ENCODE peak calls at places on chromosome 9, in six cellular contexts. One of them, this sample, is unnamed.
A peak's percentile ranks its signal among the peaks of the same experiment; 100 is the strongest.

GRCh38 chr9:88075966-88076285 is 62.3 kb downstream of the SPATA31C2 start:
- DNase-seq in RWPE1: peak; percentile 23
- DNase-seq in gastrocnemius medialis: no peak
- DNase-seq in adrenal gland: no peak
- DNase-seq in brain microvascular endothelial cell: peak; percentile 15
- DNase-seq in H1: no peak
- DNase-seq in this sample: no peak

GRCh38 chr9:82991684-82992083 is 71.3 kb downstream of the RASEF start:
- DNase-seq in RWPE1: no peak
- DNase-seq in gastrocnemius medialis: no peak
- DNase-seq in adrenal gland: no peak
- DNase-seq in brain microvascular endothelial cell: peak; percentile 7
- DNase-seq in H1: no peak
- DNase-seq in this sample: no peak

GRCh38 chr9:86713456-86713855 is 233.8 kb downstream of the GAS1 start:
- DNase-seq in RWPE1: no peak
- DNase-seq in gastrocnemius medialis: no peak
- DNase-seq in adrenal gland: no peak
- DNase-seq in brain microvascular endothelial cell: no peak
- DNase-seq in H1: no peak
- DNase-seq in this sample: no peak

GRCh38 chr9:72315510-72316287 is 49.3 kb downstream of the ZFAND5 start:
- DNase-seq in RWPE1: no peak
- DNase-seq in gastrocnemius medialis: peak; percentile 90
- DNase-seq in adrenal gland: no peak
- DNase-seq in brain microvascular endothelial cell: no peak
- DNase-seq in H1: no peak
- DNase-seq in this sample: no peak

GRCh38 chr9:109114670-109115069 is 5.1 kb downstream of the TMEM245 start:
- DNase-seq in RWPE1: peak; percentile 70
- DNase-seq in gastrocnemius medialis: no peak
- DNase-seq in adrenal gland: no peak
- DNase-seq in brain microvascular endothelial cell: no peak
- DNase-seq in H1: no peak
- DNase-seq in this sample: no peak

GRCh38 chr9:128724744-128725211 is 851 bp upstream of the ZDHHC12 start:
- DNase-seq in RWPE1: peak; percentile 90
- DNase-seq in gastrocnemius medialis: peak; percentile 28
- DNase-seq in adrenal gland: peak; percentile 83
- DNase-seq in brain microvascular endothelial cell: peak; percentile 68
- DNase-seq in H1: peak; percentile 84
- DNase-seq in this sample: peak; percentile 77

GRCh38 chr9:127642047-127642740 is 30.1 kb downstream of the STXBP1 start:
- DNase-seq in RWPE1: no peak
- DNase-seq in gastrocnemius medialis: no peak
- DNase-seq in adrenal gland: no peak
- DNase-seq in brain microvascular endothelial cell: no peak
- DNase-seq in H1: no peak
- DNase-seq in this sample: no peak

GRCh38 chr9:101397746-101398334 is 578 bp downstream of the MRPL50 start:
- DNase-seq in RWPE1: no peak
- DNase-seq in gastrocnemius medialis: no peak
- DNase-seq in adrenal gland: no peak
- DNase-seq in brain microvascular endothelial cell: no peak
- DNase-seq in H1: no peak
- DNase-seq in this sample: no peak

GRCh38 chr9:115008536-115008935 is 78.1 kb upstream of the TNFSF8 start:
- DNase-seq in RWPE1: peak; percentile 69
- DNase-seq in gastrocnemius medialis: no peak
- DNase-seq in adrenal gland: peak; percentile 31
- DNase-seq in brain microvascular endothelial cell: peak; percentile 89
- DNase-seq in H1: no peak
- DNase-seq in this sample: no peak

GRCh38 chr9:37156781-37157356 is 36.5 kb downstream of the ZCCHC7 start:
- DNase-seq in RWPE1: no peak
- DNase-seq in gastrocnemius medialis: no peak
- DNase-seq in adrenal gland: no peak
- DNase-seq in brain microvascular endothelial cell: peak; percentile 52
- DNase-seq in H1: no peak
- DNase-seq in this sample: no peak

GRCh38 chr9:134868751-134869553 is 11.7 kb upstream of the FCN2 start:
- DNase-seq in RWPE1: no peak
- DNase-seq in gastrocnemius medialis: no peak
- DNase-seq in adrenal gland: no peak
- DNase-seq in brain microvascular endothelial cell: no peak
- DNase-seq in H1: no peak
- DNase-seq in this sample: no peak

GRCh38 chr9:18920141-18920611 is 112.8 kb downstream of the SAXO1 start:
- DNase-seq in RWPE1: no peak
- DNase-seq in gastrocnemius medialis: no peak
- DNase-seq in adrenal gland: no peak
- DNase-seq in brain microvascular endothelial cell: no peak
- DNase-seq in H1: no peak
- DNase-seq in this sample: no peak

DNA sequence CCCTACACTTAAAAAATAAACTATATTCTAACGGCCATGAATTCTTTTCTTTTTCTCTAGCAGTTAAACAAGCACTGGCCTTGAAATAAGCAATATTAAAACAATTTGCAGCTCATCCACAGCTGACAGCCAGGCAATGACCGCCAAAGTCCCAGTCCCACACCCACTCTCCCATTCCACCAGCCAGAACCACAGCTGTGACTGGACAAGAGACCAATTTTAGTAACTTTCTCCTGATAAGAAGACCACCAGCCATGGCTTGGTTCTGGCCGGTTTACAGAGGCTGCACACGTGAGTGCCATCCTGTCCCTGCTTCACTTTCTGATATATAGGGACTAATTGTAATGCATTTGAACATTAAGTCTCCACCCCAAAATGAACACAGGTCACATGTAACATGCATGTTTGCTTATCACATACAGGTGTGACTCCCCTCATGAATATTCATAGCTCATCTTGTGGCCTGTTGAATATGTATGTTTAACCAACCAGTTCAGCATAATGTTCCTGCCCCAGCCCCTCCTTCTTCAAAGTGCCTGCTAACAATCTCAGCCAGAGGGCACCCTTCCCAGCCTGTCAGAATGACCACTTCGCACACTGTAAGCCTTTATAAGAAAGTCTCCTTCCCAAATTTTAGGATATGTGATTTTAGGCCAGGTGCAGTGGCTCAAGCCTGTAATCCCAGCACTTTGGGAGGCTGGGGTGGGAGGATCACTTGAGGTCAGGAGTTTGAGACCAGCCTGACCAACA is 23.9 kb upstream of the FANCC start:
- DNase-seq in RWPE1: no peak
- DNase-seq in gastrocnemius medialis: no peak
- DNase-seq in adrenal gland: no peak
- DNase-seq in brain microvascular endothelial cell: no peak
- DNase-seq in H1: no peak
- DNase-seq in this sample: no peak
- TF ChIP-seq CTCF in RWPE1: no peak
- TF ChIP-seq CTCF in gastrocnemius medialis: no peak
- TF ChIP-seq CTCF in adrenal gland: no peak
- TF ChIP-seq CTCF in brain microvascular endothelial cell: peak; percentile 56
- TF ChIP-seq CTCF in H1: peak; percentile 38
- TF ChIP-seq CTCF in this sample: no peak

GRCh38 chr9:137198748-137199276 is 1.7 kb downstream of the TPRN start:
- DNase-seq in RWPE1: no peak
- DNase-seq in gastrocnemius medialis: no peak
- DNase-seq in adrenal gland: no peak
- DNase-seq in brain microvascular endothelial cell: no peak
- DNase-seq in H1: no peak
- DNase-seq in this sample: no peak

GRCh38 chr9:137198051-137198747 is 2.3 kb downstream of the TPRN start:
- DNase-seq in RWPE1: peak; percentile 59
- DNase-seq in gastrocnemius medialis: no peak
- DNase-seq in adrenal gland: no peak
- DNase-seq in brain microvascular endothelial cell: no peak
- DNase-seq in H1: no peak
- DNase-seq in this sample: no peak

GRCh38 chr9:137200311-137201204 is at the start of gene TPRN:
- DNase-seq in RWPE1: peak; percentile 100
- DNase-seq in gastrocnemius medialis: peak; percentile 100
- DNase-seq in adrenal gland: peak; percentile 100
- DNase-seq in brain microvascular endothelial cell: peak; percentile 99
- DNase-seq in H1: peak; percentile 97
- DNase-seq in this sample: peak; percentile 100

GRCh38 chr9:137201205-137201868 is 796 bp upstream of the TPRN start:
- DNase-seq in RWPE1: no peak
- DNase-seq in gastrocnemius medialis: no peak
- DNase-seq in adrenal gland: no peak
- DNase-seq in brain microvascular endothelial cell: no peak
- DNase-seq in H1: peak; percentile 49
- DNase-seq in this sample: no peak

GRCh38 chr9:137199411-137200121 is 975 bp downstream of the TPRN start:
- DNase-seq in RWPE1: no peak
- DNase-seq in gastrocnemius medialis: no peak
- DNase-seq in adrenal gland: no peak
- DNase-seq in brain microvascular endothelial cell: no peak
- DNase-seq in H1: peak; percentile 58
- DNase-seq in this sample: no peak
- TF ChIP-seq CTCF in RWPE1: no peak
- TF ChIP-seq CTCF in gastrocnemius medialis: no peak
- TF ChIP-seq CTCF in adrenal gland: no peak
- TF ChIP-seq CTCF in brain microvascular endothelial cell: no peak
- TF ChIP-seq CTCF in H1: no peak
- TF ChIP-seq CTCF in this sample: no peak

DNA sequence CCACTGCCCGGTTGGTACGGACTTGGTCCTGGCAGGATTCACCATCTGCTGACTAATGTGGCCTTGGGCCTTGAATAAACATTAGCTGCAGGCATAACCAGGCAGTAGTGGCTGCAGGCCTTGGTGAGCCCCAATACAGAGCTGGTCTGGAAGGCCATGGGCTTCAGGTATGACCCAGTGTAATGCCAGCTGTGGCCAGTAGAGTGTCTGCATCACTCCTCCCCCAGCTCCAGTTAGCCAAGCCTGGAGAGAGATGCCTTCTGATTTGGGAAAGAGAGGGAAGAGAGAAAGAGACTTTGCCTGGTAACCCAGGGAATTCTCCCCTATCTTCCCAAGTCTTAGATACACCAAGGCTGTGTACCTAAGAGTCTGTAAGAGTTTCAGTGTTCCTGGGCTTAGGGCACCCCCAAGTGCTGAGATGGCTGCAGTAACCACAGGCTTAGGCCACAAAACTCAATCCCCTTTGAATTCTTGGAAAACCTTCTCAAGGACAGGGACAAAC is 5.6 kb upstream of the C5 start:
- DNase-seq in RWPE1: no peak
- DNase-seq in gastrocnemius medialis: no peak
- DNase-seq in adrenal gland: peak; percentile 50
- DNase-seq in brain microvascular endothelial cell: no peak
- DNase-seq in H1: peak; percentile 68
- DNase-seq in this sample: no peak
- TF ChIP-seq CTCF in RWPE1: peak; percentile 28
- TF ChIP-seq CTCF in gastrocnemius medialis: no peak
- TF ChIP-seq CTCF in adrenal gland: peak; percentile 4
- TF ChIP-seq CTCF in brain microvascular endothelial cell: peak; percentile 70
- TF ChIP-seq CTCF in H1: peak; percentile 39
- TF ChIP-seq CTCF in this sample: no peak

DNA sequence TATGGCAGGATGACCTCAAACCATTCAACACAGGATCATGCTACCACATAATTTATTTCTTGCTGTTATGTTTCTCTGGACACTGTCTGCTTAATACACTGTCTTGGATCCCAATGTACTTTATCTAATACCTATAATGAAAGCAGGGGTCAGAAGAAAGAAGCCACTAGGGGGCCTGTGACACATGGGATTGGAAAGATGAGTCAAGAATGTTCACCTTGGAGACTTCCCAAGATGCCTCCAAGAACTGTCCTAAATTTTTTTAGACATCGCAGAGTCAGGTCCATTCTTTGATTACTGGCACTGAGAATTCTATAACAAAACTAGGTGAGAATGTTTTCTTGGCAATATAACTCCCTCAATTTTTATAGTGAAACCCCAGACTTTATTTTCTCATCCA is 305.8 kb upstream of the SMARCA2 start:
- DNase-seq in RWPE1: no peak
- DNase-seq in gastrocnemius medialis: no peak
- DNase-seq in adrenal gland: peak; percentile 26
- DNase-seq in brain microvascular endothelial cell: no peak
- DNase-seq in H1: no peak
- DNase-seq in this sample: no peak
- TF ChIP-seq CTCF in RWPE1: peak; percentile 9
- TF ChIP-seq CTCF in gastrocnemius medialis: no peak
- TF ChIP-seq CTCF in adrenal gland: peak; percentile 35
- TF ChIP-seq CTCF in brain microvascular endothelial cell: no peak
- TF ChIP-seq CTCF in H1: peak; percentile 9
- TF ChIP-seq CTCF in this sample: peak; percentile 43

GRCh38 chr9:136016882-136017812 is 56.0 kb upstream of the UBAC1 start:
- DNase-seq in RWPE1: no peak
- DNase-seq in gastrocnemius medialis: no peak
- DNase-seq in adrenal gland: no peak
- DNase-seq in brain microvascular endothelial cell: no peak
- DNase-seq in H1: peak; percentile 44
- DNase-seq in this sample: no peak
- TF ChIP-seq CTCF in RWPE1: no peak
- TF ChIP-seq CTCF in gastrocnemius medialis: no peak
- TF ChIP-seq CTCF in adrenal gland: no peak
- TF ChIP-seq CTCF in brain microvascular endothelial cell: no peak
- TF ChIP-seq CTCF in H1: no peak
- TF ChIP-seq CTCF in this sample: no peak

DNA sequence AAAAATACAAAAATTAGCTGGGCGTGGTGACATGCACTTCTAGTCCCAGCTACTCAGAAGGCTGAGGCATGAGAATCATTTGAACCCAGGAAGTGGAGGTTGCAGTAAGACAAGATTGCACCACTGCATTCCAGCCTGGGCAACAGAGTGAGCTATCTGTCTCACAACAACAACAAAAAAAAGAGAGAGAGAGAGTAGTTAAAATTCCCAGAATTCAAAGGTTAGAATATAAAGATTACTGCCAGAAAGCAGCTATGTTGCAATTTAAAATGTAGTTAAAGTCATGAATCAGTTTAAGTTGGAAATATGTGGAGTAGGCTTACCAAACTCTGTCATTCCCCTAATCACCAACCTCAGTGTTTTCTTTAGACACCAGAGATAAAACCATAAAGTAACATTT is 58.7 kb upstream of the SUSD1 start:
- DNase-seq in RWPE1: no peak
- DNase-seq in gastrocnemius medialis: no peak
- DNase-seq in adrenal gland: peak; percentile 42
- DNase-seq in brain microvascular endothelial cell: peak; percentile 88
- DNase-seq in H1: no peak
- DNase-seq in this sample: no peak
- TF ChIP-seq CTCF in RWPE1: no peak
- TF ChIP-seq CTCF in gastrocnemius medialis: no peak
- TF ChIP-seq CTCF in adrenal gland: no peak
- TF ChIP-seq CTCF in brain microvascular endothelial cell: no peak
- TF ChIP-seq CTCF in H1: no peak
- TF ChIP-seq CTCF in this sample: no peak

This sample was measured in right atrium auricular region.